ENCODE peak calls at places on chromosomes 4 and X, in six cellular contexts. One of them, this sample, is unnamed.

GRCh38 chr4:160724063-160724462 is 1439.7 kb downstream of the FSTL5 start:
- DNase-seq in occipital lobe: no peak
- DNase-seq in fibroblast of mammary gland: no peak
- DNase-seq in activated CD8-positive, alpha-beta T cell treated with anti-CD3 and anti-CD28 coated beads, Interleukin-2, amount 10 ng/mL, durations not matched to agents 7 days and 5 days: no peak
- DNase-seq in GM23338: peak
- DNase-seq in Kasumi-1: no peak
- DNase-seq in this sample: no peak

GRCh38 chr4:140154572-140154891 is 548 bp upstream of the MAML3 start:
- DNase-seq in occipital lobe: no peak
- DNase-seq in fibroblast of mammary gland: no peak
- DNase-seq in activated CD8-positive, alpha-beta T cell treated with anti-CD3 and anti-CD28 coated beads, Interleukin-2, amount 10 ng/mL, durations not matched to agents 7 days and 5 days: no peak
- DNase-seq in GM23338: no peak
- DNase-seq in Kasumi-1: no peak
- DNase-seq in this sample: no peak

GRCh38 chrX:70444326-70445196 is at the start of gene DLG3:
- DNase-seq in occipital lobe: peak
- DNase-seq in fibroblast of mammary gland: peak
- DNase-seq in activated CD8-positive, alpha-beta T cell treated with anti-CD3 and anti-CD28 coated beads, Interleukin-2, amount 10 ng/mL, durations not matched to agents 7 days and 5 days: no peak
- DNase-seq in GM23338: peak
- DNase-seq in Kasumi-1: no peak
- DNase-seq in this sample: peak

GRCh38 chr4:65007841-65008439 is 598.7 kb upstream of the TECRL start:
- DNase-seq in occipital lobe: no peak
- DNase-seq in fibroblast of mammary gland: peak
- DNase-seq in activated CD8-positive, alpha-beta T cell treated with anti-CD3 and anti-CD28 coated beads, Interleukin-2, amount 10 ng/mL, durations not matched to agents 7 days and 5 days: no peak
- DNase-seq in GM23338: peak
- DNase-seq in Kasumi-1: peak
- DNase-seq in this sample: peak

GRCh38 chr4:98620087-98620784 is 38.2 kb downstream of the TSPAN5 start:
- DNase-seq in occipital lobe: no peak
- DNase-seq in fibroblast of mammary gland: no peak
- DNase-seq in activated CD8-positive, alpha-beta T cell treated with anti-CD3 and anti-CD28 coated beads, Interleukin-2, amount 10 ng/mL, durations not matched to agents 7 days and 5 days: no peak
- DNase-seq in GM23338: no peak
- DNase-seq in Kasumi-1: no peak
- DNase-seq in this sample: no peak

GRCh38 chr4:159010563-159011260 is 92.2 kb upstream of the RAPGEF2 start:
- DNase-seq in occipital lobe: peak
- DNase-seq in fibroblast of mammary gland: peak
- DNase-seq in activated CD8-positive, alpha-beta T cell treated with anti-CD3 and anti-CD28 coated beads, Interleukin-2, amount 10 ng/mL, durations not matched to agents 7 days and 5 days: no peak
- DNase-seq in GM23338: no peak
- DNase-seq in Kasumi-1: no peak
- DNase-seq in this sample: no peak

GRCh38 chr4:60619531-60620305 is 580.4 kb upstream of the ADGRL3 start:
- DNase-seq in occipital lobe: no peak
- DNase-seq in fibroblast of mammary gland: no peak
- DNase-seq in activated CD8-positive, alpha-beta T cell treated with anti-CD3 and anti-CD28 coated beads, Interleukin-2, amount 10 ng/mL, durations not matched to agents 7 days and 5 days: no peak
- DNase-seq in GM23338: no peak
- DNase-seq in Kasumi-1: no peak
- DNase-seq in this sample: no peak

GRCh38 chrX:319579-320125 is 1.1 kb upstream of the GTPBP6 start:
- DNase-seq in occipital lobe: no peak
- DNase-seq in fibroblast of mammary gland: no peak
- DNase-seq in activated CD8-positive, alpha-beta T cell treated with anti-CD3 and anti-CD28 coated beads, Interleukin-2, amount 10 ng/mL, durations not matched to agents 7 days and 5 days: no peak
- DNase-seq in GM23338: no peak
- DNase-seq in Kasumi-1: no peak
- DNase-seq in this sample: no peak

GRCh38 chrX:13607356-13607995 is 38.1 kb downstream of the EGFL6 start:
- DNase-seq in occipital lobe: no peak
- DNase-seq in fibroblast of mammary gland: no peak
- DNase-seq in activated CD8-positive, alpha-beta T cell treated with anti-CD3 and anti-CD28 coated beads, Interleukin-2, amount 10 ng/mL, durations not matched to agents 7 days and 5 days: no peak
- DNase-seq in GM23338: no peak
- DNase-seq in Kasumi-1: no peak
- DNase-seq in this sample: no peak

GRCh38 chr4:82043809-82044137 is 330.0 kb downstream of the HNRNPD start:
- DNase-seq in occipital lobe: no peak
- DNase-seq in fibroblast of mammary gland: no peak
- DNase-seq in activated CD8-positive, alpha-beta T cell treated with anti-CD3 and anti-CD28 coated beads, Interleukin-2, amount 10 ng/mL, durations not matched to agents 7 days and 5 days: no peak
- DNase-seq in GM23338: no peak
- DNase-seq in Kasumi-1: no peak
- DNase-seq in this sample: no peak

GRCh38 chrX:110097920-110098319 is 95.0 kb downstream of the TMEM164 start:
- DNase-seq in occipital lobe: no peak
- DNase-seq in fibroblast of mammary gland: no peak
- DNase-seq in activated CD8-positive, alpha-beta T cell treated with anti-CD3 and anti-CD28 coated beads, Interleukin-2, amount 10 ng/mL, durations not matched to agents 7 days and 5 days: no peak
- DNase-seq in GM23338: no peak
- DNase-seq in Kasumi-1: no peak
- DNase-seq in this sample: no peak

GRCh38 chr4:163404080-163404479 is 60.4 kb downstream of the NPY5R start:
- DNase-seq in occipital lobe: no peak
- DNase-seq in fibroblast of mammary gland: no peak
- DNase-seq in activated CD8-positive, alpha-beta T cell treated with anti-CD3 and anti-CD28 coated beads, Interleukin-2, amount 10 ng/mL, durations not matched to agents 7 days and 5 days: no peak
- DNase-seq in GM23338: no peak
- DNase-seq in Kasumi-1: no peak
- DNase-seq in this sample: no peak

GRCh38 chrX:112769034-112769433 is 71.6 kb downstream of the AMOT start:
- DNase-seq in occipital lobe: no peak
- DNase-seq in fibroblast of mammary gland: peak
- DNase-seq in activated CD8-positive, alpha-beta T cell treated with anti-CD3 and anti-CD28 coated beads, Interleukin-2, amount 10 ng/mL, durations not matched to agents 7 days and 5 days: no peak
- DNase-seq in GM23338: no peak
- DNase-seq in Kasumi-1: no peak
- DNase-seq in this sample: no peak

GRCh38 chrX:153379971-153380581 is 21.1 kb downstream of the PNMA6E start:
- DNase-seq in occipital lobe: no peak
- DNase-seq in fibroblast of mammary gland: no peak
- DNase-seq in activated CD8-positive, alpha-beta T cell treated with anti-CD3 and anti-CD28 coated beads, Interleukin-2, amount 10 ng/mL, durations not matched to agents 7 days and 5 days: no peak
- DNase-seq in GM23338: no peak
- DNase-seq in Kasumi-1: no peak
- DNase-seq in this sample: no peak

GRCh38 chr4:175386776-175387507 is 425.1 kb downstream of the GPM6A start:
- DNase-seq in occipital lobe: no peak
- DNase-seq in fibroblast of mammary gland: no peak
- DNase-seq in activated CD8-positive, alpha-beta T cell treated with anti-CD3 and anti-CD28 coated beads, Interleukin-2, amount 10 ng/mL, durations not matched to agents 7 days and 5 days: no peak
- DNase-seq in GM23338: peak
- DNase-seq in Kasumi-1: no peak
- DNase-seq in this sample: no peak

GRCh38 chrX:15299945-15300851 is 15.2 kb downstream of the ASB11 start:
- DNase-seq in occipital lobe: no peak
- DNase-seq in fibroblast of mammary gland: peak
- DNase-seq in activated CD8-positive, alpha-beta T cell treated with anti-CD3 and anti-CD28 coated beads, Interleukin-2, amount 10 ng/mL, durations not matched to agents 7 days and 5 days: no peak
- DNase-seq in GM23338: peak
- DNase-seq in Kasumi-1: peak
- DNase-seq in this sample: peak

GRCh38 chr4:140158234-140159030 is 4.4 kb upstream of the MAML3 start:
- DNase-seq in occipital lobe: no peak
- DNase-seq in fibroblast of mammary gland: peak
- DNase-seq in activated CD8-positive, alpha-beta T cell treated with anti-CD3 and anti-CD28 coated beads, Interleukin-2, amount 10 ng/mL, durations not matched to agents 7 days and 5 days: no peak
- DNase-seq in GM23338: no peak
- DNase-seq in Kasumi-1: peak
- DNase-seq in this sample: no peak

GRCh38 chr4:95466791-95467190 is 82.0 kb downstream of the UNC5C start:
- DNase-seq in occipital lobe: no peak
- DNase-seq in fibroblast of mammary gland: no peak
- DNase-seq in activated CD8-positive, alpha-beta T cell treated with anti-CD3 and anti-CD28 coated beads, Interleukin-2, amount 10 ng/mL, durations not matched to agents 7 days and 5 days: no peak
- DNase-seq in GM23338: no peak
- DNase-seq in Kasumi-1: no peak
- DNase-seq in this sample: no peak

GRCh38 chrX:69762340-69762739 is 146.4 kb downstream of the EDA start:
- DNase-seq in occipital lobe: no peak
- DNase-seq in fibroblast of mammary gland: no peak
- DNase-seq in activated CD8-positive, alpha-beta T cell treated with anti-CD3 and anti-CD28 coated beads, Interleukin-2, amount 10 ng/mL, durations not matched to agents 7 days and 5 days: no peak
- DNase-seq in GM23338: no peak
- DNase-seq in Kasumi-1: no peak
- DNase-seq in this sample: no peak

GRCh38 chrX:2690856-2691542 is at the start of gene CD99:
- DNase-seq in occipital lobe: no peak
- DNase-seq in fibroblast of mammary gland: peak
- DNase-seq in activated CD8-positive, alpha-beta T cell treated with anti-CD3 and anti-CD28 coated beads, Interleukin-2, amount 10 ng/mL, durations not matched to agents 7 days and 5 days: peak
- DNase-seq in GM23338: peak
- DNase-seq in Kasumi-1: no peak
- DNase-seq in this sample: peak

GRCh38 chrX:73940893-73941470 is 363.0 kb upstream of the ZCCHC13 start:
- DNase-seq in occipital lobe: no peak
- DNase-seq in fibroblast of mammary gland: no peak
- DNase-seq in activated CD8-positive, alpha-beta T cell treated with anti-CD3 and anti-CD28 coated beads, Interleukin-2, amount 10 ng/mL, durations not matched to agents 7 days and 5 days: no peak
- DNase-seq in GM23338: no peak
- DNase-seq in Kasumi-1: no peak
- DNase-seq in this sample: no peak

GRCh38 chr4:113741971-113742370 is 19.6 kb downstream of the CAMK2D start:
- DNase-seq in occipital lobe: no peak
- DNase-seq in fibroblast of mammary gland: no peak
- DNase-seq in activated CD8-positive, alpha-beta T cell treated with anti-CD3 and anti-CD28 coated beads, Interleukin-2, amount 10 ng/mL, durations not matched to agents 7 days and 5 days: no peak
- DNase-seq in GM23338: no peak
- DNase-seq in Kasumi-1: no peak
- DNase-seq in this sample: no peak

GRCh38 chr4:140609548-140610425 is 41.0 kb upstream of the UCP1 start:
- DNase-seq in occipital lobe: no peak
- DNase-seq in fibroblast of mammary gland: peak
- DNase-seq in activated CD8-positive, alpha-beta T cell treated with anti-CD3 and anti-CD28 coated beads, Interleukin-2, amount 10 ng/mL, durations not matched to agents 7 days and 5 days: no peak
- DNase-seq in GM23338: peak
- DNase-seq in Kasumi-1: peak
- DNase-seq in this sample: peak

GRCh38 chr4:86594559-86595425 is 677 bp downstream of the PTPN13 start:
- DNase-seq in occipital lobe: peak
- DNase-seq in fibroblast of mammary gland: peak
- DNase-seq in activated CD8-positive, alpha-beta T cell treated with anti-CD3 and anti-CD28 coated beads, Interleukin-2, amount 10 ng/mL, durations not matched to agents 7 days and 5 days: no peak
- DNase-seq in GM23338: peak
- DNase-seq in Kasumi-1: peak
- DNase-seq in this sample: peak

GRCh38 chrX:33285550-33285949 is 74.2 kb upstream of the DMD start:
- DNase-seq in occipital lobe: no peak
- DNase-seq in fibroblast of mammary gland: no peak
- DNase-seq in activated CD8-positive, alpha-beta T cell treated with anti-CD3 and anti-CD28 coated beads, Interleukin-2, amount 10 ng/mL, durations not matched to agents 7 days and 5 days: no peak
- DNase-seq in GM23338: no peak
- DNase-seq in Kasumi-1: no peak
- DNase-seq in this sample: no peak

This sample was measured in GM13977.